ENCODE peak calls at places on chromosomes 3 and 15, in eight cellular contexts. R is activated CD8-positive, alpha-beta memory T cell treated with anti-CD3 and anti-CD28 coated beads, Interleukin-2, amount 50 U/mL, for 4 hours; A is fibroblast of the conjunctiva; W is islet precursor cell; O is foreskin fibroblast; L is HuH-7; Y is heart left ventricle; H is left colon. D is an unnamed sample.

GRCh38 chr15:63944681-63944955 is 101.7 kb downstream of the DAPK2 start:
- DNase-seq in A (no peak), R (no peak), L (no peak), W (peak), O (no peak), Y (no peak), H (no peak), D (no peak)

GRCh38 chr3:49012441-49013017 is 5.3 kb downstream of the WDR6 start:
- DNase-seq in O (no peak), A (no peak), Y (peak), L (no peak), H (no peak), R (no peak), W (no peak), D (no peak)

GRCh38 chr15:80852676-80853075 is 73.5 kb downstream of the CEMIP start:
- DNase-seq in W (no peak), R (no peak), L (no peak), O (no peak), A (no peak), Y (no peak), H (peak), D (no peak)

GRCh38 chr3:123521179-123521969 is 63.5 kb downstream of the HACD2 start:
- DNase-seq in L (no peak), O (no peak), W (no peak), A (no peak), H (no peak), Y (no peak), R (no peak), D (no peak)

GRCh38 chr3:146680602-146681001 is 75.5 kb upstream of the PLSCR5 start:
- DNase-seq in Y (no peak), L (no peak), O (no peak), H (no peak), A (no peak), R (no peak), W (no peak), D (no peak)

GRCh38 chr15:99895189-99895955 is 162.1 kb upstream of the LYSMD4 start:
- DNase-seq in L (no peak), Y (no peak), H (no peak), O (no peak), A (no peak), R (no peak), W (no peak), D (no peak)

GRCh38 chr15:28122038-28122949 is 23.2 kb upstream of the OCA2 start:
- DNase-seq in A (no peak), Y (no peak), L (no peak), R (no peak), W (peak), O (no peak), H (no peak), D (no peak)

GRCh38 chr15:57298843-57299550 is 77.3 kb upstream of the CGNL1 start:
- DNase-seq in H (no peak), L (no peak), O (no peak), R (no peak), Y (no peak), A (no peak), W (no peak), D (no peak)

GRCh38 chr15:44194397-44195150 is 497 bp downstream of the FRMD5 start:
- DNase-seq in Y (no peak), L (no peak), O (peak), A (no peak), W (no peak), H (peak), R (peak), D (peak)

GRCh38 chr3:110773413-110773954 is 298.1 kb upstream of the NECTIN3 start:
- DNase-seq in O (peak), R (no peak), W (peak), Y (no peak), A (peak), L (peak), H (no peak), D (peak)

GRCh38 chr15:35141743-35142356 is 56.8 kb upstream of the NANOGP8 start:
- DNase-seq in L (no peak), W (no peak), R (no peak), H (no peak), O (peak), Y (no peak), A (peak), D (peak)

D was measured in A172.